ENCODE peak calls at places on chromosomes 13 and 19, in eight cellular contexts. B is left lung, P is fibroblast of lung, L is H1, W is neural progenitor cell, H is kidney, J is cardiac muscle cell, F is hepatocyte. Y is an unnamed sample. For H3K4me1, the result is how much of the 10 kb centered on the place peaks cover.

GRCh38 chr19:21604941-21605548 is 99.6 kb downstream of the ZNF429 start:
- DNase-seq in B (no peak), P (peak), L (no peak), W (no peak), H (no peak), J (no peak), F (no peak), Y (no peak)

GRCh38 chr19:33054623-33055022 is 10.1 kb downstream of the RHPN2 start:
- DNase-seq in B (no peak), P (no peak), L (no peak), W (no peak), H (peak), J (no peak), F (peak), Y (no peak)

GRCh38 chr13:100636441-100636840 is 38.2 kb downstream of the TMTC4 start:
- DNase-seq in B (no peak), P (no peak), L (no peak), W (no peak), H (no peak), J (no peak), F (no peak), Y (no peak)

GRCh38 chr13:84139561-84140158 is 257.4 kb upstream of the SLITRK1 start:
- DNase-seq in B (no peak), P (no peak), L (no peak), W (no peak), H (no peak), J (no peak), F (no peak), Y (no peak)

GRCh38 chr13:68128297-68128915 is 898.3 kb upstream of the PCDH9 start:
- DNase-seq in B (no peak), P (no peak), L (no peak), W (no peak), H (peak), J (no peak), F (no peak), Y (no peak)

GRCh38 chr13:110636701-110637201 is 21.4 kb downstream of the NAXD start:
- DNase-seq in B (no peak), P (no peak), L (no peak), W (no peak), H (no peak), J (no peak), F (no peak), Y (no peak)

GRCh38 chr13:112057736-112058518 is 9.0 kb upstream of the SOX1 start:
- DNase-seq in B (no peak), P (no peak), L (peak), W (peak), H (no peak), J (no peak), F (no peak), Y (no peak)

GRCh38 chr13:94234766-94235165 is 244.7 kb downstream of the DCT start:
- DNase-seq in B (no peak), P (no peak), L (no peak), W (no peak), H (no peak), J (no peak), F (no peak), Y (no peak)

GRCh38 chr13:101127741-101128353 is 288.5 kb downstream of the NALCN start:
- DNase-seq in B (no peak), P (peak), L (no peak), W (peak), H (no peak), J (peak), F (peak), Y (peak)

GRCh38 chr19:42401365-42402303 is 11.5 kb upstream of the CNFN start:
- DNase-seq in B (peak), P (peak), L (peak), W (peak), H (peak), J (peak), F (peak), Y (peak)

GRCh38 chr19:3154957-3155736 is 19.3 kb downstream of the GNA15 start:
- DNase-seq in B (peak), P (peak), L (no peak), W (no peak), H (peak), J (no peak), F (no peak), Y (peak)

GRCh38 chr13:21006141-21007005 is 55.0 kb downstream of the LATS2 start:
- DNase-seq in B (no peak), P (no peak), L (no peak), W (peak), H (no peak), J (no peak), F (no peak), Y (no peak)

GRCh38 chr19:10182847-10183246 is 11.9 kb downstream of the DNMT1 start:
- DNase-seq in B (no peak), P (no peak), L (no peak), W (no peak), H (no peak), J (no peak), F (no peak), Y (no peak)

GRCh38 chr19:47323872-47324271 is 8.1 kb upstream of the C5AR2 start:
- DNase-seq in B (no peak), P (no peak), L (no peak), W (no peak), H (no peak), J (no peak), F (no peak), Y (no peak)

GRCh38 chr13:110008816-110009215 is 222.4 kb upstream of the IRS2 start:
- DNase-seq in B (no peak), P (no peak), L (no peak), W (no peak), H (no peak), J (no peak), F (no peak), Y (no peak)

GRCh38 chr19:31296741-31297390 is 52.4 kb downstream of the TSHZ3 start:
- DNase-seq in B (peak), P (no peak), L (no peak), W (no peak), H (no peak), J (no peak), F (no peak), Y (no peak)

GRCh38 chr13:60363288-60363687 is 33.7 kb upstream of the TDRD3 start:
- DNase-seq in B (no peak), P (no peak), L (no peak), W (no peak), H (no peak), J (no peak), F (no peak), Y (no peak)

GRCh38 chr13:73369095-73369494 is 310.3 kb downstream of the KLF5 start:
- DNase-seq in B (no peak), P (no peak), L (no peak), W (no peak), H (no peak), J (no peak), F (no peak), Y (no peak)

GRCh38 chr19:31232871-31233270 is 116.4 kb downstream of the TSHZ3 start:
- DNase-seq in B (no peak), P (peak), L (no peak), W (no peak), H (no peak), J (no peak), F (no peak), Y (peak)

GRCh38 chr13:73778242-73778864 is 355.9 kb downstream of the KLF12 start:
- DNase-seq in B (no peak), P (no peak), L (no peak), W (no peak), H (peak), J (no peak), F (peak), Y (no peak)

GRCh38 chr13:93736111-93736510 is 509.5 kb downstream of the GPC6 start:
- DNase-seq in B (no peak), P (peak), L (no peak), W (no peak), H (no peak), J (no peak), F (no peak), Y (peak)

GRCh38 chr19:47765522-47766358 is 12.8 kb upstream of the SELENOW start:
- DNase-seq in B (peak), P (peak), L (peak), W (peak), H (peak), J (peak), F (peak), Y (peak)

GRCh38 chr13:110323986-110324749 is 17.1 kb downstream of the COL4A2 start:
- DNase-seq in B (no peak), P (no peak), L (no peak), W (no peak), H (no peak), J (no peak), F (no peak), Y (no peak)

GRCh38 chr13:98427331-98427995 is 149.4 kb downstream of the STK24 start:
- DNase-seq in B (peak), P (no peak), L (no peak), W (no peak), H (no peak), J (no peak), F (no peak), Y (no peak)

GRCh38 chr13:36369268-36370107 is 23.3 kb upstream of the SPART start:
- DNase-seq in B (no peak), P (peak), L (no peak), W (no peak), H (no peak), J (no peak), F (no peak), Y (peak)

GRCh38 chr13:50379584-50379983 is 364.3 kb downstream of the KCNRG start:
- DNase-seq in B (no peak), P (no peak), L (no peak), W (no peak), H (no peak), J (no peak), F (no peak), Y (no peak)

GRCh38 chr13:21014666-21015170 is 46.7 kb downstream of the LATS2 start:
- DNase-seq in B (no peak), P (peak), L (no peak), W (no peak), H (peak), J (no peak), F (peak), Y (peak)

GRCh38 chr19:16576690-16577530 is 4.7 kb upstream of the SLC35E1 start:
- DNase-seq in B (no peak), P (no peak), L (no peak), W (no peak), H (no peak), J (no peak), F (no peak), Y (no peak)

GRCh38 chr13:113771709-113772331 is 12.8 kb downstream of the TMEM255B start:
- DNase-seq in B (no peak), P (peak), L (no peak), W (no peak), H (no peak), J (no peak), F (no peak), Y (no peak)

GRCh38 chr13:25920931-25921330 is 130.9 kb downstream of the SHISA2 start:
- DNase-seq in B (no peak), P (no peak), L (no peak), W (no peak), H (no peak), J (no peak), F (no peak), Y (no peak)

GRCh38 chr13:111558700-111559088 is 238.3 kb downstream of the TEX29 start:
- DNase-seq in B (no peak), P (no peak), L (no peak), W (no peak), H (no peak), J (no peak), F (no peak), Y (no peak)

GRCh38 chr19:10551698-10552301 is 8.1 kb downstream of the ATG4D start:
- DNase-seq in B (no peak), P (peak), L (no peak), W (no peak), H (no peak), J (no peak), F (no peak), Y (peak)

GRCh38 chr13:40165533-40165932 is 500.9 kb downstream of the FOXO1 start:
- DNase-seq in B (no peak), P (no peak), L (no peak), W (no peak), H (no peak), J (no peak), F (no peak), Y (no peak)
- H3K4me1 ChIP-seq in B (under half), P (under half), L (under half), W (under half), H (under half), J (under half), F (under half), Y (under half)

GRCh38 chr19:35743640-35744306 is 1.4 kb downstream of the U2AF1L4 start:
- DNase-seq in B (no peak), P (no peak), L (no peak), W (no peak), H (peak), J (no peak), F (no peak), Y (no peak)

GRCh38 chr19:35744335-35744687 is 907 bp downstream of the U2AF1L4 start:
- DNase-seq in B (no peak), P (no peak), L (no peak), W (no peak), H (no peak), J (no peak), F (no peak), Y (no peak)

GRCh38 chr19:35745328-35746086 is at the start of the genes PSENEN and U2AF1L4:
- DNase-seq in B (peak), P (peak), L (peak), W (peak), H (peak), J (peak), F (peak), Y (peak)

GRCh38 chr19:35746087-35746462 is 624 bp downstream of the PSENEN start:
- DNase-seq in B (no peak), P (no peak), L (no peak), W (no peak), H (no peak), J (no peak), F (no peak), Y (no peak)

GRCh38 chr19:35744688-35745327 is 410 bp downstream of the U2AF1L4 start:
- DNase-seq in B (peak), P (peak), L (peak), W (peak), H (peak), J (peak), F (peak), Y (peak)
- H3K4me1 ChIP-seq in B (half or more), P (under half), L (under half), W (under half), H (under half), J (under half), F (under half), Y (under half)

GRCh38 chr13:33205224-33205623 is 80.3 kb downstream of the STARD13 start:
- DNase-seq in B (no peak), P (no peak), L (no peak), W (no peak), H (no peak), J (no peak), F (no peak), Y (no peak)
- H3K4me1 ChIP-seq in B (under half), P (under half), L (under half), W (under half), H (under half), J (under half), F (under half), Y (under half)

GRCh38 chr19:18649371-18650047 is 12.7 kb downstream of the KLHL26 start:
- DNase-seq in B (no peak), P (peak), L (no peak), W (peak), H (peak), J (peak), F (peak), Y (no peak)
- H3K4me1 ChIP-seq in B (under half), P (under half), L (under half), W (under half), H (under half), J (under half), F (under half), Y (under half)

GRCh38 chr13:27172495-27172842 is 858 bp upstream of the USP12 start:
- DNase-seq in B (no peak), P (no peak), L (no peak), W (no peak), H (no peak), J (no peak), F (no peak), Y (peak)
- H3K4me1 ChIP-seq in B (half or more), P (under half), L (under half), W (under half), H (under half), J (under half), F (under half), Y (under half)

GRCh38 chr19:4585556-4585955 is 26.1 kb upstream of the SEMA6B start:
- DNase-seq in B (no peak), P (no peak), L (no peak), W (no peak), H (no peak), J (no peak), F (no peak), Y (no peak)

GRCh38 chr19:4584670-4585460 is 25.4 kb upstream of the SEMA6B start:
- DNase-seq in B (no peak), P (no peak), L (peak), W (peak), H (peak), J (no peak), F (no peak), Y (peak)

GRCh38 chr19:4586245-4586644 is 26.8 kb upstream of the SEMA6B start:
- DNase-seq in B (no peak), P (no peak), L (no peak), W (no peak), H (no peak), J (no peak), F (no peak), Y (no peak)

GRCh38 chr19:4587527-4587926 is 28.0 kb upstream of the SEMA6B start:
- DNase-seq in B (no peak), P (no peak), L (no peak), W (no peak), H (no peak), J (no peak), F (no peak), Y (no peak)

GRCh38 chr19:4586691-4587090 is 27.2 kb upstream of the SEMA6B start:
- DNase-seq in B (no peak), P (no peak), L (no peak), W (no peak), H (no peak), J (no peak), F (no peak), Y (no peak)
- H3K4me1 ChIP-seq in B (under half), P (under half), L (under half), W (under half), H (under half), J (under half), F (under half), Y (under half)

GRCh38 chr13:43044720-43045301 is 21.4 kb downstream of the DNAJC15 start:
- DNase-seq in B (no peak), P (no peak), L (no peak), W (no peak), H (no peak), J (no peak), F (no peak), Y (no peak)
- H3K4me1 ChIP-seq in B (under half), P (under half), L (under half), W (under half), H (under half), J (under half), F (under half), Y (under half)

GRCh38 chr19:29664753-29665214 is 477 bp upstream of the PLEKHF1 start:
- DNase-seq in B (no peak), P (no peak), L (no peak), W (no peak), H (no peak), J (no peak), F (no peak), Y (no peak)

GRCh38 chr19:29665826-29666633 is 769 bp downstream of the PLEKHF1 start:
- DNase-seq in B (no peak), P (peak), L (peak), W (peak), H (peak), J (peak), F (peak), Y (peak)

GRCh38 chr19:29663861-29664752 is 1.2 kb upstream of the PLEKHF1 start:
- DNase-seq in B (no peak), P (no peak), L (no peak), W (no peak), H (peak), J (no peak), F (no peak), Y (peak)

GRCh38 chr19:29666634-29667389 is 1.6 kb downstream of the PLEKHF1 start:
- DNase-seq in B (no peak), P (peak), L (peak), W (peak), H (peak), J (peak), F (peak), Y (peak)

GRCh38 chr19:29665215-29665825 is at the start of gene PLEKHF1:
- DNase-seq in B (peak), P (peak), L (peak), W (peak), H (peak), J (peak), F (peak), Y (peak)
- H3K4me1 ChIP-seq in B (half or more), P (under half), L (under half), W (under half), H (under half), J (under half), F (under half), Y (half or more)

GRCh38 chr19:13208964-13209796 is 59.0 kb downstream of the IER2 start:
- DNase-seq in B (no peak), P (no peak), L (peak), W (no peak), H (no peak), J (no peak), F (no peak), Y (no peak)

GRCh38 chr19:13206581-13206980 is 56.4 kb downstream of the IER2 start:
- DNase-seq in B (no peak), P (no peak), L (no peak), W (no peak), H (no peak), J (no peak), F (no peak), Y (no peak)

GRCh38 chr19:13209797-13210775 is 59.9 kb downstream of the IER2 start:
- DNase-seq in B (no peak), P (no peak), L (no peak), W (no peak), H (no peak), J (no peak), F (no peak), Y (no peak)

GRCh38 chr19:13207237-13208130 is 57.3 kb downstream of the IER2 start:
- DNase-seq in B (no peak), P (no peak), L (peak), W (peak), H (peak), J (no peak), F (peak), Y (no peak)

GRCh38 chr19:13208131-13208963 is 58.1 kb downstream of the IER2 start:
- DNase-seq in B (peak), P (peak), L (no peak), W (peak), H (peak), J (no peak), F (no peak), Y (peak)
- H3K4me1 ChIP-seq in B (under half), P (under half), L (under half), W (under half), H (under half), J (under half), F (under half), Y (under half)

GRCh38 chr13:45670481-45670880 is 31.6 kb upstream of the CBY2 start:
- DNase-seq in B (no peak), P (no peak), L (no peak), W (no peak), H (no peak), J (no peak), F (no peak), Y (no peak)

GRCh38 chr13:45678282-45678681 is 23.8 kb upstream of the CBY2 start:
- DNase-seq in B (no peak), P (no peak), L (no peak), W (peak), H (no peak), J (no peak), F (no peak), Y (no peak)

GRCh38 chr13:45674908-45675307 is 27.2 kb upstream of the CBY2 start:
- DNase-seq in B (no peak), P (peak), L (no peak), W (peak), H (no peak), J (peak), F (peak), Y (peak)
- H3K4me1 ChIP-seq in B (under half), P (under half), L (under half), W (under half), H (under half), J (under half), F (under half), Y (under half)

Y was measured in adipocyte.